ENCODE peak calls at places on chromosomes 6 and 20, in ten cellular contexts. J, V, E, S, Q, R, Y, C, F and L are unnamed samples.

GRCh38 chr6:153210083-153210482 is 79.0 kb upstream of the RGS17 start:
- DNase-seq in J (no peak), V (peak), E (peak), S (no peak), Q (no peak), R (no peak), Y (peak), C (no peak), F (no peak), L (no peak)

GRCh38 chr6:35775031-35775430 is 1.4 kb upstream of the CLPSL2 start:
- DNase-seq in J (no peak), V (no peak), E (no peak), S (no peak), Q (no peak), R (no peak), Y (no peak), C (no peak), F (no peak), L (no peak)

GRCh38 chr20:52193133-52193532 is 1.6 kb upstream of the ZFP64 start:
- DNase-seq in J (no peak), V (no peak), E (no peak), S (no peak), Q (no peak), R (no peak), Y (no peak), C (no peak), F (no peak), L (no peak)

GRCh38 chr6:136086686-136087085 is 163.4 kb downstream of the MTFR2 start:
- DNase-seq in J (peak), V (no peak), E (no peak), S (no peak), Q (no peak), R (no peak), Y (no peak), C (peak), F (no peak), L (no peak)

GRCh38 chr6:168025831-168026325 is 28.4 kb downstream of the KIF25 start:
- DNase-seq in J (no peak), V (no peak), E (no peak), S (peak), Q (no peak), R (no peak), Y (no peak), C (no peak), F (no peak), L (no peak)

GRCh38 chr20:31711416-31712111 is 11.1 kb downstream of the BCL2L1 start:
- DNase-seq in J (no peak), V (no peak), E (no peak), S (no peak), Q (no peak), R (no peak), Y (no peak), C (no peak), F (no peak), L (no peak)

GRCh38 chr6:97626586-97627441 is 343.8 kb upstream of the MMS22L start:
- DNase-seq in J (peak), V (peak), E (peak), S (no peak), Q (peak), R (no peak), Y (peak), C (peak), F (no peak), L (no peak)

GRCh38 chr20:51888186-51888790 is 86.0 kb upstream of the SALL4 start:
- DNase-seq in J (no peak), V (no peak), E (no peak), S (no peak), Q (no peak), R (no peak), Y (no peak), C (no peak), F (no peak), L (no peak)

GRCh38 chr20:23640873-23641667 is 3.3 kb upstream of the CST3 start:
- DNase-seq in J (no peak), V (no peak), E (no peak), S (no peak), Q (no peak), R (no peak), Y (no peak), C (no peak), F (no peak), L (no peak)